ENCODE peak calls at places on chromosomes 3 and 15, in ten cellular contexts. X is left ventricle myocardium superior, N is Calu3, P is foreskin keratinocyte, A is BJ, T is NCI-H510A treated with DMSO at 0.1 percent for 48 hours, K is AG20443, L is KBM-7, V is GM19239, Y is pancreas. F is an unnamed sample.

GRCh38 chr3:9898467-9899229 is 4.0 kb upstream of the IL17RE start:
- DNase-seq in X (no peak), N (peak), P (no peak), A (no peak), T (no peak), K (no peak), L (no peak), V (no peak), Y (no peak), F (no peak)

GRCh38 chr3:175338775-175339535 is 479.8 kb downstream of the NAALADL2 start:
- DNase-seq in X (no peak), N (peak), P (peak), A (no peak), T (peak), K (peak), L (no peak), V (no peak), Y (no peak), F (peak)

GRCh38 chr15:66170716-66171115 is 82.8 kb downstream of the MEGF11 start:
- DNase-seq in X (no peak), N (no peak), P (no peak), A (no peak), T (no peak), K (no peak), L (no peak), V (no peak), Y (no peak), F (no peak)

GRCh38 chr3:157865449-157865862 is 240.8 kb downstream of the SHOX2 start:
- DNase-seq in X (no peak), N (peak), P (peak), A (no peak), T (no peak), K (no peak), L (peak), V (peak), Y (peak), F (no peak)

GRCh38 chr3:186472466-186473008 is 71.6 kb downstream of the CRYGS start:
- DNase-seq in X (no peak), N (no peak), P (peak), A (no peak), T (no peak), K (no peak), L (no peak), V (no peak), Y (no peak), F (no peak)

GRCh38 chr3:118641608-118642007 is 393.0 kb downstream of the IGSF11 start:
- DNase-seq in X (no peak), N (peak), P (peak), A (no peak), T (peak), K (no peak), L (no peak), V (no peak), Y (no peak), F (no peak)

GRCh38 chr3:197522881-197523342 is 32.9 kb downstream of the BDH1 start:
- DNase-seq in X (no peak), N (no peak), P (no peak), A (no peak), T (no peak), K (peak), L (no peak), V (no peak), Y (peak), F (no peak)

GRCh38 chr15:92018535-92019239 is 165.2 kb downstream of the SLCO3A1 start:
- DNase-seq in X (peak), N (no peak), P (peak), A (no peak), T (peak), K (no peak), L (no peak), V (no peak), Y (no peak), F (no peak)

GRCh38 chr15:74959643-74959939 is 3.0 kb upstream of the RPP25 start:
- DNase-seq in X (no peak), N (no peak), P (no peak), A (no peak), T (no peak), K (no peak), L (no peak), V (no peak), Y (no peak), F (no peak)

GRCh38 chr3:52277972-52278509 is 408 bp downstream of the WDR82 start:
- DNase-seq in X (no peak), N (peak), P (peak), A (no peak), T (peak), K (peak), L (peak), V (peak), Y (peak), F (no peak)

GRCh38 chr15:48625126-48625525 is 20.4 kb downstream of the FBN1 start:
- DNase-seq in X (no peak), N (no peak), P (no peak), A (no peak), T (no peak), K (no peak), L (no peak), V (no peak), Y (no peak), F (no peak)

GRCh38 chr15:91348812-91349500 is 248.9 kb downstream of the SV2B start:
- DNase-seq in X (no peak), N (no peak), P (peak), A (no peak), T (no peak), K (peak), L (no peak), V (no peak), Y (no peak), F (no peak)

GRCh38 chr3:160830792-160831191 is 74.8 kb downstream of the PPM1L start:
- DNase-seq in X (no peak), N (no peak), P (no peak), A (no peak), T (no peak), K (no peak), L (no peak), V (no peak), Y (no peak), F (no peak)

GRCh38 chr3:187103251-187103650 is 36.0 kb downstream of the RPL39L start:
- DNase-seq in X (no peak), N (no peak), P (no peak), A (no peak), T (no peak), K (no peak), L (no peak), V (no peak), Y (no peak), F (no peak)

GRCh38 chr15:81893182-81893833 is 152.5 kb downstream of the MEX3B start:
- DNase-seq in X (no peak), N (no peak), P (no peak), A (no peak), T (peak), K (no peak), L (no peak), V (no peak), Y (no peak), F (no peak)

GRCh38 chr3:183392166-183393034 is 36.0 kb downstream of the MCF2L2 start:
- DNase-seq in X (no peak), N (no peak), P (peak), A (no peak), T (peak), K (no peak), L (no peak), V (no peak), Y (no peak), F (no peak)

GRCh38 chr3:152155654-152156053 is 113.1 kb upstream of the MBNL1 start:
- DNase-seq in X (no peak), N (no peak), P (no peak), A (no peak), T (no peak), K (no peak), L (no peak), V (no peak), Y (no peak), F (no peak)

GRCh38 chr3:184805351-184806038 is 6.5 kb upstream of the VPS8 start:
- DNase-seq in X (no peak), N (peak), P (no peak), A (no peak), T (peak), K (no peak), L (peak), V (no peak), Y (no peak), F (no peak)

GRCh38 chr3:19467761-19468160 is 319.5 kb downstream of the KCNH8 start:
- DNase-seq in X (no peak), N (no peak), P (peak), A (no peak), T (no peak), K (no peak), L (no peak), V (no peak), Y (no peak), F (no peak)

GRCh38 chr15:57994468-57995154 is 70.9 kb downstream of the ALDH1A2 start:
- DNase-seq in X (no peak), N (no peak), P (no peak), A (peak), T (peak), K (no peak), L (no peak), V (no peak), Y (no peak), F (no peak)

GRCh38 chr3:193742628-193743027 is 149.6 kb downstream of the OPA1 start:
- DNase-seq in X (no peak), N (no peak), P (no peak), A (no peak), T (no peak), K (no peak), L (no peak), V (peak), Y (no peak), F (no peak)

GRCh38 chr15:58724471-58724870 is 25.0 kb downstream of the ADAM10 start:
- DNase-seq in X (no peak), N (no peak), P (no peak), A (no peak), T (no peak), K (peak), L (peak), V (peak), Y (no peak), F (peak)

GRCh38 chr3:152636651-152637050 is 198.3 kb upstream of the P2RY1 start:
- DNase-seq in X (no peak), N (no peak), P (no peak), A (no peak), T (no peak), K (no peak), L (no peak), V (no peak), Y (no peak), F (no peak)

GRCh38 chr3:197309528-197310361 is 11.3 kb upstream of the DLG1 start:
- DNase-seq in X (no peak), N (peak), P (peak), A (peak), T (no peak), K (peak), L (peak), V (no peak), Y (no peak), F (peak)

F was measured in stromal cell of bone marrow.